ENCODE peak calls at places on chromosomes 3 and 15, in nine cellular contexts. B, Z, R, G, M, S, L, T and J are unnamed samples.
A peak's percentile ranks its signal among the peaks of the same experiment; 100 is the strongest.

GRCh38 chr15:79657722-79658121 is 225.6 kb downstream of the MINAR1 start:
- DNase-seq in B (no peak), Z (no peak), R (no peak), G (no peak), M (no peak), S (no peak), L (no peak), T (no peak), J (no peak)

GRCh38 chr3:126607214-126607908 is 47.6 kb downstream of the TXNRD3 start:
- DNase-seq in B (peak; percentile 60), Z (no peak), R (no peak), G (no peak), M (peak; percentile 59), S (no peak), L (no peak), T (no peak), J (no peak)

GRCh38 chr15:81336568-81336967 is 12.6 kb upstream of the STARD5 start:
- DNase-seq in B (peak; percentile 61), Z (peak; percentile 3), R (peak; percentile 70), G (no peak), M (peak; percentile 41), S (no peak), L (no peak), T (no peak), J (no peak)

GRCh38 chr3:156563900-156564682 is 9.2 kb upstream of the SSR3 start:
- DNase-seq in B (peak; percentile 46), Z (no peak), R (no peak), G (no peak), M (no peak), S (no peak), L (no peak), T (no peak), J (no peak)

GRCh38 chr15:41124058-41124457 is 8.0 kb upstream of the INO80 start:
- DNase-seq in B (no peak), Z (no peak), R (no peak), G (no peak), M (no peak), S (no peak), L (no peak), T (no peak), J (no peak)

GRCh38 chr3:166560253-166560652 is 723.0 kb upstream of the BCHE start:
- DNase-seq in B (no peak), Z (no peak), R (no peak), G (no peak), M (no peak), S (no peak), L (no peak), T (no peak), J (no peak)

GRCh38 chr3:52120576-52121458 is 33.4 kb downstream of the POC1A start:
- DNase-seq in B (peak; percentile 25), Z (no peak), R (no peak), G (no peak), M (no peak), S (no peak), L (no peak), T (no peak), J (no peak)

GRCh38 chr15:81181220-81181619 is 15.5 kb upstream of the IL16 start:
- DNase-seq in B (no peak), Z (no peak), R (no peak), G (no peak), M (no peak), S (no peak), L (no peak), T (no peak), J (no peak)

GRCh38 chr15:94263341-94264273 is 32.2 kb downstream of the MCTP2 start:
- DNase-seq in B (peak; percentile 18), Z (no peak), R (no peak), G (no peak), M (no peak), S (no peak), L (no peak), T (no peak), J (no peak)

GRCh38 chr3:124924741-124925140 is 9.8 kb downstream of the MUC13 start:
- DNase-seq in B (no peak), Z (no peak), R (no peak), G (no peak), M (no peak), S (no peak), L (no peak), T (no peak), J (no peak)

GRCh38 chr15:66514586-66514985 is 9.5 kb downstream of the ZWILCH start:
- DNase-seq in B (no peak), Z (no peak), R (no peak), G (no peak), M (no peak), S (no peak), L (no peak), T (no peak), J (no peak)

GRCh38 chr3:192651854-192652510 is 75.4 kb downstream of the FGF12 start:
- DNase-seq in B (no peak), Z (no peak), R (no peak), G (no peak), M (no peak), S (no peak), L (no peak), T (no peak), J (no peak)

GRCh38 chr15:100340721-100341661 is 784 bp downstream of the ADAMTS17 start:
- DNase-seq in B (no peak), Z (no peak), R (peak; percentile 65), G (no peak), M (no peak), S (no peak), L (no peak), T (no peak), J (no peak)

GRCh38 chr15:100338247-100338646 is 3.5 kb downstream of the ADAMTS17 start:
- DNase-seq in B (no peak), Z (no peak), R (no peak), G (no peak), M (no peak), S (no peak), L (no peak), T (no peak), J (no peak)

GRCh38 chr15:100339999-100340398 is 1.8 kb downstream of the ADAMTS17 start:
- DNase-seq in B (no peak), Z (no peak), R (no peak), G (no peak), M (no peak), S (no peak), L (no peak), T (no peak), J (no peak)

GRCh38 chr15:100337422-100338044 is 4.2 kb downstream of the ADAMTS17 start:
- DNase-seq in B (no peak), Z (no peak), R (no peak), G (no peak), M (no peak), S (no peak), L (no peak), T (no peak), J (no peak)

GRCh38 chr15:100338971-100339444 is 2.8 kb downstream of the ADAMTS17 start:
- DNase-seq in B (peak; percentile 49), Z (peak; percentile 37), R (peak; percentile 87), G (peak; percentile 46), M (peak; percentile 16), S (peak; percentile 27), L (peak; percentile 65), T (no peak), J (peak; percentile 37)
- H3K4me3 ChIP-seq in B (no peak overlapping the region), Z (no peak overlapping the region), R (no peak overlapping the region), G (no peak overlapping the region), M (no peak overlapping the region), S (no peak overlapping the region), L (no peak overlapping the region), T (no peak overlapping the region), J (no peak overlapping the region)

GRCh38 chr15:24764375-24765171 is 89.0 kb downstream of the NPAP1 start:
- DNase-seq in B (no peak), Z (no peak), R (no peak), G (no peak), M (no peak), S (no peak), L (no peak), T (no peak), J (no peak)
- H3K4me3 ChIP-seq in B (no peak overlapping the region), Z (no peak overlapping the region), R (no peak overlapping the region), G (no peak overlapping the region), M (no peak overlapping the region), S (no peak overlapping the region), L (no peak overlapping the region), T (no peak overlapping the region), J (no peak overlapping the region)

GRCh38 chr3:12513694-12514446 is 29.6 kb downstream of the TSEN2 start:
- DNase-seq in B (no peak), Z (no peak), R (no peak), G (no peak), M (no peak), S (no peak), L (peak; percentile 37), T (peak; percentile 47), J (no peak)
- H3K4me3 ChIP-seq in B (no peak overlapping the region), Z (no peak overlapping the region), R (no peak overlapping the region), G (no peak overlapping the region), M (no peak overlapping the region), S (no peak overlapping the region), L (no peak overlapping the region), T (no peak overlapping the region), J (no peak overlapping the region)

GRCh38 chr3:136336329-136337100 is 86.4 kb downstream of the PCCB start:
- DNase-seq in B (no peak), Z (no peak), R (no peak), G (no peak), M (no peak), S (peak; percentile 38), L (no peak), T (no peak), J (no peak)
- H3K4me3 ChIP-seq in B (no peak overlapping the region), Z (no peak overlapping the region), R (no peak overlapping the region), G (no peak overlapping the region), M (no peak overlapping the region), S (no peak overlapping the region), L (no peak overlapping the region), T (no peak overlapping the region), J (no peak overlapping the region)

GRCh38 chr15:78147566-78147965 is 1.6 kb upstream of the IDH3A start:
- DNase-seq in B (no peak), Z (no peak), R (peak; percentile 37), G (no peak), M (no peak), S (no peak), L (peak; percentile 33), T (peak; percentile 42), J (no peak)
- H3K4me3 ChIP-seq in B (no peak overlapping the region), Z (no peak overlapping the region), R (no peak overlapping the region), G (no peak overlapping the region), M (no peak overlapping the region), S (no peak overlapping the region), L (no peak overlapping the region), T (no peak overlapping the region), J (no peak overlapping the region)

DNA sequence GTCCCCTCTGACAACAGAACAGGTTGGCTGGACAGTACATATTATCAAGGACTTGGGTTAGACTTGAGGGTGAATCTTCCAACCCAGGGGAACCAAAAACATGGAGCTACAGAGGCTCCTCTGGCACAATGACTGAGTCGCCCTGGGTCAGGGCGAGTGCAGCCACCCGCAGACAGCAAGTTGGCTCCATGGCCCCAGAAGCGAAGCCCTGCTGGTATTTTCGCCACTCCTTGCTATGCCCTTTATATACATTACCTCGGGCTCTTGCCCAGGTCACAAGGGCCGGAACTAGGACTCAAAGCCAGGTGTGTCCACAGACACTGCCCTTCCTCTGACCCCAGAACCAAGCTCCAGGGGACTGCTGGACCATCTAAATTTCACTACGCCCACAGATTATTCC is 64.6 kb downstream of the ADCY5 start:
- DNase-seq in B (no peak), Z (no peak), R (no peak), G (no peak), M (no peak), S (no peak), L (no peak), T (no peak), J (no peak)
- H3K4me3 ChIP-seq in B (no peak overlapping the region), Z (no peak overlapping the region), R (no peak overlapping the region), G (no peak overlapping the region), M (no peak overlapping the region), S (no peak overlapping the region), L (no peak overlapping the region), T (peak overlapping the region; percentile 55), J (no peak overlapping the region)